ENCODE peak calls at places on chromosome 21, in five cellular contexts. One of them, this sample, is unnamed.

GRCh38 chr21:45981154-45981606 is 390 bp upstream of the COL6A1 start:
- DNase-seq in T-helper 9 cell: peak
- DNase-seq in CD8-positive, alpha-beta memory T cell: peak
- DNase-seq in AG08395: peak
- DNase-seq in A172: peak
- DNase-seq in this sample: peak

GRCh38 chr21:44758141-44758561 is 43.5 kb downstream of the UBE2G2 start:
- DNase-seq in T-helper 9 cell: no peak
- DNase-seq in AG08395: no peak
- DNase-seq in A172: no peak
- DNase-seq in CD8-positive, alpha-beta memory T cell: no peak
- DNase-seq in this sample: no peak

GRCh38 chr21:42426876-42427480 is 23.3 kb downstream of the UBASH3A start:
- DNase-seq in A172: no peak
- DNase-seq in CD8-positive, alpha-beta memory T cell: no peak
- DNase-seq in AG08395: no peak
- DNase-seq in T-helper 9 cell: no peak
- DNase-seq in this sample: no peak

GRCh38 chr21:46324390-46325072 is 575 bp downstream of the PCNT start:
- DNase-seq in T-helper 9 cell: peak
- DNase-seq in AG08395: peak
- DNase-seq in CD8-positive, alpha-beta memory T cell: peak
- DNase-seq in A172: peak
- DNase-seq in this sample: peak

GRCh38 chr21:29347274-29347681 is 48.6 kb downstream of the BACH1 start:
- DNase-seq in T-helper 9 cell: no peak
- DNase-seq in A172: no peak
- DNase-seq in CD8-positive, alpha-beta memory T cell: no peak
- DNase-seq in AG08395: no peak
- DNase-seq in this sample: no peak

GRCh38 chr21:42423197-42423675 is 19.5 kb downstream of the UBASH3A start:
- DNase-seq in CD8-positive, alpha-beta memory T cell: peak
- DNase-seq in AG08395: no peak
- DNase-seq in T-helper 9 cell: peak
- DNase-seq in A172: peak
- DNase-seq in this sample: no peak

GRCh38 chr21:41054206-41054605 is 113.8 kb upstream of the BACE2 start:
- DNase-seq in AG08395: peak
- DNase-seq in T-helper 9 cell: no peak
- DNase-seq in CD8-positive, alpha-beta memory T cell: no peak
- DNase-seq in A172: no peak
- DNase-seq in this sample: no peak

GRCh38 chr21:39016740-39017315 is 166.4 kb downstream of the PSMG1 start:
- DNase-seq in T-helper 9 cell: no peak
- DNase-seq in CD8-positive, alpha-beta memory T cell: no peak
- DNase-seq in A172: no peak
- DNase-seq in AG08395: no peak
- DNase-seq in this sample: no peak

GRCh38 chr21:34534522-34534921 is 22.5 kb upstream of the KCNE1 start:
- DNase-seq in A172: peak
- DNase-seq in T-helper 9 cell: no peak
- DNase-seq in CD8-positive, alpha-beta memory T cell: no peak
- DNase-seq in AG08395: peak
- DNase-seq in this sample: no peak

GRCh38 chr21:26804895-26805609 is 40.2 kb downstream of the ADAMTS1 start:
- DNase-seq in CD8-positive, alpha-beta memory T cell: no peak
- DNase-seq in AG08395: peak
- DNase-seq in T-helper 9 cell: no peak
- DNase-seq in A172: no peak
- DNase-seq in this sample: no peak

GRCh38 chr21:44988607-44989537 is 49.0 kb downstream of the SLX9 start:
- DNase-seq in CD8-positive, alpha-beta memory T cell: no peak
- DNase-seq in A172: no peak
- DNase-seq in T-helper 9 cell: no peak
- DNase-seq in AG08395: no peak
- DNase-seq in this sample: no peak

GRCh38 chr21:42878678-42878992 is 704 bp downstream of the WDR4 start:
- DNase-seq in T-helper 9 cell: no peak
- DNase-seq in CD8-positive, alpha-beta memory T cell: no peak
- DNase-seq in A172: no peak
- DNase-seq in AG08395: peak
- DNase-seq in this sample: no peak

GRCh38 chr21:28177008-28177603 is 815.6 kb downstream of the LTN1 start:
- DNase-seq in CD8-positive, alpha-beta memory T cell: no peak
- DNase-seq in A172: no peak
- DNase-seq in AG08395: no peak
- DNase-seq in T-helper 9 cell: no peak
- DNase-seq in this sample: no peak

GRCh38 chr21:43191521-43191920 is 22.7 kb downstream of the CRYAA start:
- DNase-seq in CD8-positive, alpha-beta memory T cell: no peak
- DNase-seq in A172: no peak
- DNase-seq in T-helper 9 cell: no peak
- DNase-seq in AG08395: no peak
- DNase-seq in this sample: no peak

GRCh38 chr21:33109574-33110339 is 39.8 kb downstream of the OLIG1 start:
- DNase-seq in AG08395: no peak
- DNase-seq in T-helper 9 cell: no peak
- DNase-seq in CD8-positive, alpha-beta memory T cell: no peak
- DNase-seq in A172: peak
- DNase-seq in this sample: no peak

GRCh38 chr21:32889596-32889995 is 118.0 kb upstream of the PAXBP1 start:
- DNase-seq in CD8-positive, alpha-beta memory T cell: no peak
- DNase-seq in AG08395: peak
- DNase-seq in T-helper 9 cell: no peak
- DNase-seq in A172: no peak
- DNase-seq in this sample: no peak

GRCh38 chr21:42039470-42039901 is 29.3 kb upstream of the ZBTB21 start:
- DNase-seq in CD8-positive, alpha-beta memory T cell: no peak
- DNase-seq in T-helper 9 cell: no peak
- DNase-seq in A172: peak
- DNase-seq in AG08395: peak
- DNase-seq in this sample: no peak

GRCh38 chr21:44926364-44927101 is 5.8 kb upstream of the ITGB2 start:
- DNase-seq in CD8-positive, alpha-beta memory T cell: peak
- DNase-seq in AG08395: peak
- DNase-seq in T-helper 9 cell: peak
- DNase-seq in A172: no peak
- DNase-seq in this sample: peak

GRCh38 chr21:46368533-46369285 is 44.8 kb downstream of the PCNT start:
- DNase-seq in AG08395: no peak
- DNase-seq in CD8-positive, alpha-beta memory T cell: peak
- DNase-seq in T-helper 9 cell: peak
- DNase-seq in A172: no peak
- DNase-seq in this sample: no peak

GRCh38 chr21:27045281-27045985 is 78.5 kb upstream of the ADAMTS5 start:
- DNase-seq in AG08395: no peak
- DNase-seq in T-helper 9 cell: no peak
- DNase-seq in CD8-positive, alpha-beta memory T cell: no peak
- DNase-seq in A172: no peak
- DNase-seq in this sample: no peak